ENCODE peak calls at places on chromosomes 3 and 15, in eight cellular contexts. S, H, G, A, M, C, Q and F are unnamed samples.

GRCh38 chr15:48718646-48719045 is 73.1 kb upstream of the FBN1 start:
- DNase-seq in S (no peak), H (no peak), G (peak; percentile 87), A (no peak), M (no peak), C (no peak), Q (no peak), F (no peak)

GRCh38 chr3:9778518-9779129 is 8.9 kb upstream of the CAMK1 start:
- DNase-seq in S (no peak), H (no peak), G (peak; percentile 68), A (no peak), M (no peak), C (no peak), Q (no peak), F (peak; percentile 71)

GRCh38 chr3:87503901-87504498 is 227.6 kb upstream of the POU1F1 start:
- DNase-seq in S (peak; percentile 28), H (peak; percentile 54), G (peak; percentile 91), A (peak; percentile 60), M (no peak), C (peak; percentile 92), Q (peak; percentile 83), F (peak; percentile 57)

GRCh38 chr15:60485365-60485764 is 6.4 kb upstream of the ICE2 start:
- DNase-seq in S (no peak), H (peak; percentile 56), G (no peak), A (no peak), M (no peak), C (no peak), Q (peak; percentile 26), F (no peak)

GRCh38 chr15:35690698-35691116 is 144.7 kb upstream of the DPH6 start:
- DNase-seq in S (no peak), H (no peak), G (peak; percentile 60), A (no peak), M (no peak), C (no peak), Q (no peak), F (no peak)

GRCh38 chr3:192899540-192899982 is 18.1 kb downstream of the MB21D2 start:
- DNase-seq in S (no peak), H (no peak), G (peak; percentile 89), A (no peak), M (no peak), C (peak; percentile 82), Q (no peak), F (no peak)

GRCh38 chr3:123993818-123994217 is 1.9 kb upstream of the ROPN1 start:
- DNase-seq in S (no peak), H (no peak), G (no peak), A (no peak), M (no peak), C (no peak), Q (no peak), F (no peak)

GRCh38 chr3:120506828-120507774 is 56.3 kb upstream of the FSTL1 start:
- DNase-seq in S (no peak), H (peak; percentile 68), G (peak; percentile 77), A (peak; percentile 32), M (no peak), C (peak; percentile 84), Q (peak; percentile 79), F (peak; percentile 11)

GRCh38 chr3:126964261-126964660 is 18.7 kb upstream of the PLXNA1 start:
- DNase-seq in S (no peak), H (no peak), G (no peak), A (no peak), M (no peak), C (no peak), Q (no peak), F (no peak)

GRCh38 chr3:58551636-58552180 is 14.7 kb upstream of the ACOX2 start:
- DNase-seq in S (no peak), H (no peak), G (no peak), A (no peak), M (no peak), C (no peak), Q (no peak), F (no peak)

GRCh38 chr3:43302116-43302880 is 16.0 kb downstream of the SNRK start:
- DNase-seq in S (no peak), H (no peak), G (no peak), A (no peak), M (no peak), C (no peak), Q (no peak), F (no peak)

GRCh38 chr15:40456299-40456712 is 14.5 kb upstream of the CHST14 start:
- DNase-seq in S (peak; percentile 60), H (no peak), G (no peak), A (no peak), M (no peak), C (no peak), Q (no peak), F (no peak)

GRCh38 chr3:162317046-162317445 is 820.4 kb downstream of the OTOL1 start:
- DNase-seq in S (no peak), H (no peak), G (no peak), A (no peak), M (no peak), C (no peak), Q (no peak), F (no peak)

GRCh38 chr15:51758645-51759044 is 7.2 kb downstream of the TMOD2 start:
- DNase-seq in S (peak; percentile 29), H (no peak), G (peak; percentile 84), A (no peak), M (no peak), C (no peak), Q (no peak), F (no peak)

GRCh38 chr3:20060924-20061323 is 20.7 kb downstream of the KAT2B start:
- DNase-seq in S (no peak), H (no peak), G (peak; percentile 63), A (no peak), M (peak; percentile 47), C (peak; percentile 23), Q (no peak), F (no peak)

GRCh38 chr15:73928971-73929627 is 2.8 kb downstream of the LOXL1 start:
- DNase-seq in S (no peak), H (no peak), G (peak; percentile 67), A (no peak), M (no peak), C (peak; percentile 39), Q (no peak), F (no peak)

GRCh38 chr3:177642482-177643163 is 445.3 kb upstream of the TBL1XR1 start:
- DNase-seq in S (no peak), H (no peak), G (no peak), A (no peak), M (no peak), C (no peak), Q (no peak), F (peak; percentile 42)

GRCh38 chr3:55789516-55789915 is 302.4 kb upstream of the WNT5A start:
- DNase-seq in S (no peak), H (no peak), G (no peak), A (no peak), M (no peak), C (no peak), Q (no peak), F (no peak)

GRCh38 chr3:141368062-141368924 is at the start of gene ZBTB38:
- DNase-seq in S (peak; percentile 93), H (peak; percentile 95), G (peak; percentile 93), A (peak; percentile 97), M (peak; percentile 77), C (peak; percentile 89), Q (peak; percentile 87), F (peak; percentile 90)
- H3K27ac ChIP-seq in S (peak within 1 kb of the TSS; percentile 93), H (peak within 1 kb of the TSS; percentile 97), G (peak within 1 kb of the TSS; percentile 100), A (peak within 1 kb of the TSS; percentile 98), M (peak within 1 kb of the TSS; percentile 60), C (peak within 1 kb of the TSS; percentile 100), Q (peak within 1 kb of the TSS; percentile 70), F (peak within 1 kb of the TSS; percentile 91)

DNA sequence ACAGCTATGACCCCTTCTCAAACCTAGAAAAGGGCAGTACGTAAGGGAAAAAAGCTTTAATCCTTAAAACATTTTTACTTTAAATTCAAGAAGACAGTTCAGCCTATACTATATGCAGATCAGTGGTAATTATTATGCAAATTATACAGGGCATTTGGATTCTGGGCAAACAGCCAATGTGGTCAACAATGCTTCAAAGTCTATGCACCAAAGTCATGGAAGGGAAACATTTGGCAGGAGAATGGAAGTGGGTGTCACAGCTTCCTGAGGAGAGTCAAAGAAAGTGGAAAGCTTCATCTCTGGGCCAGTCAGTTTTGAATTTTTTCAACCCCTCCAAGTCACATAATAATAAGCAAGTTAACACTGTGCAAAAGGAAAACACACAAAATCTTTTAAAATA is 68.4 kb upstream of the SLC12A8 start:
- DNase-seq in S (no peak), H (no peak), G (peak; percentile 60), A (peak; percentile 3), M (no peak), C (no peak), Q (peak; percentile 24), F (peak; percentile 48)
- H3K27ac ChIP-seq in S (no peak overlapping the region), H (no peak overlapping the region), G (no peak overlapping the region), A (no peak overlapping the region), M (no peak overlapping the region), C (no peak overlapping the region), Q (peak overlapping the region; percentile 40), F (no peak overlapping the region)

GRCh38 chr15:44312108-44312507 is 23.6 kb downstream of the GOLM2 start:
- DNase-seq in S (no peak), H (no peak), G (no peak), A (no peak), M (no peak), C (no peak), Q (no peak), F (no peak)

GRCh38 chr15:44315773-44316465 is 27.4 kb downstream of the GOLM2 start:
- DNase-seq in S (no peak), H (no peak), G (no peak), A (no peak), M (no peak), C (no peak), Q (no peak), F (peak; percentile 8)

GRCh38 chr15:44317423-44317822 is 28.9 kb downstream of the GOLM2 start:
- DNase-seq in S (no peak), H (no peak), G (no peak), A (no peak), M (no peak), C (no peak), Q (peak; percentile 43), F (no peak)

GRCh38 chr15:44315164-44315563 is 26.6 kb downstream of the GOLM2 start:
- DNase-seq in S (no peak), H (no peak), G (no peak), A (no peak), M (no peak), C (no peak), Q (no peak), F (peak; percentile 8)

GRCh38 chr15:44314512-44314911 is 26.0 kb downstream of the GOLM2 start:
- DNase-seq in S (no peak), H (no peak), G (no peak), A (no peak), M (no peak), C (no peak), Q (no peak), F (no peak)
- H3K27ac ChIP-seq in S (no peak overlapping the region), H (no peak overlapping the region), G (no peak overlapping the region), A (no peak overlapping the region), M (no peak overlapping the region), C (no peak overlapping the region), Q (no peak overlapping the region), F (no peak overlapping the region)

GRCh38 chr3:50650018-50650417 is 24.7 kb upstream of the DOCK3 start:
- DNase-seq in S (no peak), H (no peak), G (no peak), A (no peak), M (no peak), C (no peak), Q (no peak), F (no peak)
- H3K27ac ChIP-seq in S (no peak overlapping the region), H (no peak overlapping the region), G (no peak overlapping the region), A (no peak overlapping the region), M (no peak overlapping the region), C (no peak overlapping the region), Q (no peak overlapping the region), F (no peak overlapping the region)